ENCODE peak calls at places on chromosomes 2 and 18, in ten cellular contexts. One of them, this sample, is unnamed.

GRCh38 chr18:56067216-56067611 is 479.2 kb upstream of the TCF4 start:
- DNase-seq in neuronal stem cell: no peak
- DNase-seq in GM23338: no peak
- DNase-seq in mucosa of descending colon: no peak
- DNase-seq in HFF-Myc: no peak
- DNase-seq in K562: no peak
- DNase-seq in aorta: no peak
- DNase-seq in activated T-helper 1 cell treated with Interleukin-2 at 50 U/mL for 16 hours: no peak
- DNase-seq in T47D: no peak
- DNase-seq in renal cortical epithelial cell: no peak
- DNase-seq in this sample: no peak

GRCh38 chr2:235390108-235390815 is 103.6 kb upstream of the AGAP1 start:
- DNase-seq in neuronal stem cell: no peak
- DNase-seq in GM23338: no peak
- DNase-seq in mucosa of descending colon: peak; percentile 53
- DNase-seq in HFF-Myc: no peak
- DNase-seq in K562: no peak
- DNase-seq in aorta: no peak
- DNase-seq in activated T-helper 1 cell treated with Interleukin-2 at 50 U/mL for 16 hours: no peak
- DNase-seq in T47D: no peak
- DNase-seq in renal cortical epithelial cell: peak; percentile 18
- DNase-seq in this sample: no peak

GRCh38 chr2:66030553-66030952 is 404.4 kb upstream of the MEIS1 start:
- DNase-seq in neuronal stem cell: no peak
- DNase-seq in GM23338: peak; percentile 69
- DNase-seq in mucosa of descending colon: no peak
- DNase-seq in HFF-Myc: no peak
- DNase-seq in K562: peak; percentile 9
- DNase-seq in aorta: no peak
- DNase-seq in activated T-helper 1 cell treated with Interleukin-2 at 50 U/mL for 16 hours: no peak
- DNase-seq in T47D: no peak
- DNase-seq in renal cortical epithelial cell: no peak
- DNase-seq in this sample: no peak

GRCh38 chr2:80591233-80591632 is 286.7 kb upstream of the LRRTM1 start:
- DNase-seq in neuronal stem cell: no peak
- DNase-seq in GM23338: no peak
- DNase-seq in mucosa of descending colon: no peak
- DNase-seq in HFF-Myc: no peak
- DNase-seq in K562: no peak
- DNase-seq in aorta: no peak
- DNase-seq in activated T-helper 1 cell treated with Interleukin-2 at 50 U/mL for 16 hours: no peak
- DNase-seq in T47D: no peak
- DNase-seq in renal cortical epithelial cell: no peak
- DNase-seq in this sample: no peak

GRCh38 chr2:54446122-54446521 is 10.0 kb upstream of the SPTBN1 start:
- DNase-seq in neuronal stem cell: no peak
- DNase-seq in GM23338: no peak
- DNase-seq in mucosa of descending colon: no peak
- DNase-seq in HFF-Myc: no peak
- DNase-seq in K562: no peak
- DNase-seq in aorta: no peak
- DNase-seq in activated T-helper 1 cell treated with Interleukin-2 at 50 U/mL for 16 hours: no peak
- DNase-seq in T47D: no peak
- DNase-seq in renal cortical epithelial cell: no peak
- DNase-seq in this sample: no peak

GRCh38 chr2:141911485-141912066 is 219.2 kb downstream of the LRP1B start:
- DNase-seq in neuronal stem cell: peak; percentile 17
- DNase-seq in GM23338: peak; percentile 89
- DNase-seq in mucosa of descending colon: no peak
- DNase-seq in HFF-Myc: peak; percentile 11
- DNase-seq in K562: no peak
- DNase-seq in aorta: no peak
- DNase-seq in activated T-helper 1 cell treated with Interleukin-2 at 50 U/mL for 16 hours: no peak
- DNase-seq in T47D: no peak
- DNase-seq in renal cortical epithelial cell: peak; percentile 36
- DNase-seq in this sample: peak; percentile 16

GRCh38 chr2:128413014-128413717 is 94.5 kb upstream of the HS6ST1 start:
- DNase-seq in neuronal stem cell: no peak
- DNase-seq in GM23338: no peak
- DNase-seq in mucosa of descending colon: no peak
- DNase-seq in HFF-Myc: no peak
- DNase-seq in K562: no peak
- DNase-seq in aorta: peak; percentile 61
- DNase-seq in activated T-helper 1 cell treated with Interleukin-2 at 50 U/mL for 16 hours: no peak
- DNase-seq in T47D: no peak
- DNase-seq in renal cortical epithelial cell: no peak
- DNase-seq in this sample: no peak

GRCh38 chr2:222930862-222931261 is 70.0 kb downstream of the ACSL3 start:
- DNase-seq in neuronal stem cell: no peak
- DNase-seq in GM23338: no peak
- DNase-seq in mucosa of descending colon: no peak
- DNase-seq in HFF-Myc: no peak
- DNase-seq in K562: no peak
- DNase-seq in aorta: no peak
- DNase-seq in activated T-helper 1 cell treated with Interleukin-2 at 50 U/mL for 16 hours: no peak
- DNase-seq in T47D: no peak
- DNase-seq in renal cortical epithelial cell: peak; percentile 21
- DNase-seq in this sample: peak; percentile 87

GRCh38 chr18:77065221-77065981 is 67.2 kb downstream of the MBP start:
- DNase-seq in neuronal stem cell: no peak
- DNase-seq in GM23338: no peak
- DNase-seq in mucosa of descending colon: no peak
- DNase-seq in HFF-Myc: peak; percentile 75
- DNase-seq in K562: no peak
- DNase-seq in aorta: no peak
- DNase-seq in activated T-helper 1 cell treated with Interleukin-2 at 50 U/mL for 16 hours: no peak
- DNase-seq in T47D: no peak
- DNase-seq in renal cortical epithelial cell: peak; percentile 97
- DNase-seq in this sample: peak; percentile 78

GRCh38 chr18:21949326-21950015 is 208.9 kb downstream of the MIB1 start:
- DNase-seq in neuronal stem cell: no peak
- DNase-seq in GM23338: no peak
- DNase-seq in mucosa of descending colon: peak; percentile 51
- DNase-seq in HFF-Myc: no peak
- DNase-seq in K562: no peak
- DNase-seq in aorta: no peak
- DNase-seq in activated T-helper 1 cell treated with Interleukin-2 at 50 U/mL for 16 hours: no peak
- DNase-seq in T47D: no peak
- DNase-seq in renal cortical epithelial cell: no peak
- DNase-seq in this sample: no peak

GRCh38 chr2:237244976-237245646 is 159.4 kb downstream of the COPS8 start:
- DNase-seq in neuronal stem cell: no peak
- DNase-seq in GM23338: no peak
- DNase-seq in mucosa of descending colon: no peak
- DNase-seq in HFF-Myc: no peak
- DNase-seq in K562: no peak
- DNase-seq in aorta: no peak
- DNase-seq in activated T-helper 1 cell treated with Interleukin-2 at 50 U/mL for 16 hours: no peak
- DNase-seq in T47D: no peak
- DNase-seq in renal cortical epithelial cell: no peak
- DNase-seq in this sample: peak; percentile 25

GRCh38 chr2:85430780-85431601 is 12.5 kb downstream of the SH2D6 start:
- DNase-seq in neuronal stem cell: peak; percentile 86
- DNase-seq in GM23338: peak; percentile 97
- DNase-seq in mucosa of descending colon: no peak
- DNase-seq in HFF-Myc: no peak
- DNase-seq in K562: no peak
- DNase-seq in aorta: no peak
- DNase-seq in activated T-helper 1 cell treated with Interleukin-2 at 50 U/mL for 16 hours: no peak
- DNase-seq in T47D: no peak
- DNase-seq in renal cortical epithelial cell: no peak
- DNase-seq in this sample: no peak

GRCh38 chr2:176494949-176495353 is 225.7 kb downstream of the MTX2 start:
- DNase-seq in neuronal stem cell: no peak
- DNase-seq in GM23338: no peak
- DNase-seq in mucosa of descending colon: no peak
- DNase-seq in HFF-Myc: no peak
- DNase-seq in K562: no peak
- DNase-seq in aorta: no peak
- DNase-seq in activated T-helper 1 cell treated with Interleukin-2 at 50 U/mL for 16 hours: no peak
- DNase-seq in T47D: no peak
- DNase-seq in renal cortical epithelial cell: peak; percentile 63
- DNase-seq in this sample: no peak

GRCh38 chr2:204495381-204495780 is 49.9 kb upstream of the PARD3B start:
- DNase-seq in neuronal stem cell: no peak
- DNase-seq in GM23338: no peak
- DNase-seq in mucosa of descending colon: no peak
- DNase-seq in HFF-Myc: no peak
- DNase-seq in K562: no peak
- DNase-seq in aorta: no peak
- DNase-seq in activated T-helper 1 cell treated with Interleukin-2 at 50 U/mL for 16 hours: no peak
- DNase-seq in T47D: no peak
- DNase-seq in renal cortical epithelial cell: no peak
- DNase-seq in this sample: no peak

This sample was measured in NCI-H226.